ENCODE peak calls at places on chromosome 5, in five cellular contexts. J is cardiac muscle cell; O is CD8-positive, alpha-beta T cell; V is tibial artery; B is IMR-90. E is an unnamed sample. For H3K4me1 and H3K9me3, the result is how much of the 10 kb centered on the place peaks cover.

GRCh38 chr5:38069360-38069759 is 189.0 kb upstream of the EGFLAM start:
- DNase-seq in J (no peak), O (no peak), V (no peak), B (no peak), E (no peak)

GRCh38 chr5:148684528-148684927 is 30.2 kb upstream of the HTR4 start:
- DNase-seq in J (no peak), O (no peak), V (no peak), B (no peak), E (no peak)

GRCh38 chr5:102762095-102762534 is 7.0 kb downstream of the PAM start:
- DNase-seq in J (no peak), O (no peak), V (no peak), B (peak), E (no peak)

GRCh38 chr5:142769251-142769792 is 855 bp upstream of the ARHGAP26 start:
- DNase-seq in J (no peak), O (no peak), V (no peak), B (no peak), E (no peak)

GRCh38 chr5:151630088-151630487 is 39.0 kb upstream of the FAT2 start:
- DNase-seq in J (no peak), O (no peak), V (no peak), B (peak), E (no peak)

GRCh38 chr5:173572431-173573125 is 43.9 kb downstream of the BOD1 start:
- DNase-seq in J (no peak), O (no peak), V (no peak), B (no peak), E (no peak)

GRCh38 chr5:36965179-36965578 is 88.6 kb downstream of the NIPBL start:
- DNase-seq in J (no peak), O (no peak), V (no peak), B (no peak), E (no peak)

GRCh38 chr5:2335156-2335555 is 416.3 kb downstream of the IRX2 start:
- DNase-seq in J (no peak), O (no peak), V (no peak), B (no peak), E (peak)

GRCh38 chr5:35324201-35324600 is 93.9 kb upstream of the PRLR start:
- DNase-seq in J (no peak), O (no peak), V (no peak), B (no peak), E (no peak)

GRCh38 chr5:10702911-10703491 is 58.0 kb downstream of the DAP start:
- DNase-seq in J (no peak), O (no peak), V (no peak), B (peak), E (peak)

GRCh38 chr5:137730331-137730730 is 5.6 kb downstream of the KLHL3 start:
- DNase-seq in J (no peak), O (no peak), V (no peak), B (peak), E (no peak)

GRCh38 chr5:150146862-150147579 is 8.6 kb downstream of the PDGFRB start:
- DNase-seq in J (no peak), O (no peak), V (no peak), B (no peak), E (no peak)

GRCh38 chr5:150152636-150153462 is 2.8 kb downstream of the PDGFRB start:
- DNase-seq in J (no peak), O (no peak), V (no peak), B (peak), E (no peak)

GRCh38 chr5:150147580-150148407 is 7.9 kb downstream of the PDGFRB start:
- DNase-seq in J (no peak), O (no peak), V (peak), B (no peak), E (no peak)

GRCh38 chr5:150148408-150148927 is 7.2 kb downstream of the PDGFRB start:
- DNase-seq in J (no peak), O (no peak), V (no peak), B (peak), E (no peak)

DNA sequence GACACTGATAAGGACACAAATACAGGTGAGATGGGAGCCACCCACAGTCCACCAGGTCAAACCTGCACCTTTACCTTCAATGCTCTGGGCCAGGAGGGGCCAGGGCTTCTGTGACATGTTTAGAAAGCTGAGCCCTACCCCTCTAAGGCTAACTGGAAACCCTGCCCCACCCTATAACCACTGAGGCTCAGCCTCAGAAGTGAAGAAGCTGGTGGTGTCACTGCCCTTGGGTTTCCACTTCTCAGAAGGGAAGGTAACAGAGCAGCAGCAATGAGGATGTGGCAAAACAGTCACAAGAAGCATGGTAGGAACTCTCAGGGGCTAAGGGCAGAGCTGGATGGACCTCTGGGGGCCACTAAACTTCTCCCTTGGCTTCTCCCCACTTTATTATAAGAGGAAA is 6.0 kb downstream of the PDGFRB start:
- DNase-seq in J (no peak), O (no peak), V (no peak), B (no peak), E (no peak)
- H3K27ac ChIP-seq in J (no peak), O (no peak), V (peak), B (no peak), E (no peak)

DNA sequence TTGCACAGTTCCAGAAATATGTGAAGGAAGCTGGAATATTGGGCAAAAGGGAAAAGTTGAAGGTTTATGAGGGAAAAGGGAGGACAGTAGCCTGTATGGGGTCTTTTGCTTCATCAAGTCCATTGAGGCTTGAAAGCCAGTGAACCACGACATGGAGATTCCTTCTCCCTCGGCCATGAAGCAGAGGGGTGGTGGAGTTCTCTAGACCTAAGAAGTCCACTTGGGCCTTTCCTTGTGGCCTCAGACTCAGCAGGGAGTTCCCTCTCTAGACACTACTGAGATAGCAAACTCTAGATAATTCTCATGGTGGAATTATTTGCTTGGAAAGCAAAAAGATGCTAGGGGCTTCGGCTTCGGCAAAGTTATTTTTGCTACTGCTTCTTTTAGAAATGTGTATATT is 78.5 kb downstream of the FOXD1 start:
- DNase-seq in J (no peak), O (no peak), V (no peak), B (no peak), E (no peak)
- H3K4me1 ChIP-seq in J (under half), O (under half), V (under half), B (under half), E (half or more)

DNA sequence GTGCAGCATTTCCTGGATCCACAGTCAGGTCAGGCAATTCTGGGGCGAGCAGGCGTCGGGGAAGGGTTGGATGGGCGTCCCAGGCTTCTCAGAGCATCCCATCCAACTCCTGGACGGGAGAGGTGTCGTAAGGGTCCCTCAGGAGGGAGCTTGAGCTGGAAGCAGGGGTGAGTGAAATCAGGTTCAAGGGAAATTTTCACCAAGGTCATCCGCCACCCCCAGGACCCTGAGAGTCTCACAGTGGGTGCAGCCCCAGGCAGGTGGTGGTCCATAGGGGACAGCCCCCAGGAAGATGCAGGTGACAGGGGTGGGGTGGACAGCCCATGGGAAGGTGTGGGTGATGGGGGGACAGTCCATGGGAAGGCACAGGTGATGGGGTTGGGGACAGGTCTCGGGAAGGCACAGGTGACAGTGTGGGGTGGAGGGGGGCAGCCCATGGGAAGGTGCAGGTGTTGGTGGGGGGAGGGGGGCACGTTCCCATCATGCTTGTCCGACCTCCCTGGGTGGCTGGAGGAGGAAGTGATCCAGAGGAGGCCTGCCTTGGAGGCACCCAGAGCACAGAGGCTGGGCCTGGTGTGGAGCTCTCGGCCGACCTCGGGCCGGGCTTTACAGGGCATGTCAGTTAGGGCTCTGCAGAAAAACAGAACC is 48.9 kb downstream of the AHRR start:
- DNase-seq in J (no peak), O (peak), V (peak), B (no peak), E (no peak)
- H3K9me3 ChIP-seq in J (under half), O (under half), V (under half), B (under half), E (under half)

DNA sequence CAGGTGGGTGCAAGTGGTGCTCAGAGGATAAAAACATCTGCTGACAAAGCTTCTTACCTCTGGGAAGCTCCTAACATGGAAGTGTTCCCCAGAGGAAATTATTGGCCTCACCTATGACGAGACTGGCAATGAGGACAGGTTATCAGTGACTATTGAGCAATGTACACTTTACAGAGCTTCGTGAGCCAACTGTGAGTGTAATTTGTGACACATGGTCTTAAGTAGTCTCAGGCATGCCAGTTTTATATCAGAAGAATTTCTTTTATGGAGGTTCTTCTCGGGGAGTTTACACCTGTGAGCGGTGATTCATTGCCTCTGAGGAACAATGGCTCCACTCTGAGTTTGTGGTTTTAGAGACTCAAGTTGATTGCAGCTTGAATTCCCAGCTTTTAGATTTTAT is 11.3 kb downstream of the ANKDD1B start:
- DNase-seq in J (no peak), O (no peak), V (no peak), B (peak), E (no peak)
- H3K27ac ChIP-seq in J (no peak), O (no peak), V (no peak), B (no peak), E (peak)

GRCh38 chr5:33367396-33367795 is 73.4 kb upstream of the TARS1 start:
- DNase-seq in J (no peak), O (no peak), V (no peak), B (no peak), E (no peak)

GRCh38 chr5:33362915-33363314 is 77.8 kb upstream of the TARS1 start:
- DNase-seq in J (peak), O (no peak), V (peak), B (peak), E (no peak)

GRCh38 chr5:33363537-33363936 is 77.2 kb upstream of the TARS1 start:
- DNase-seq in J (no peak), O (no peak), V (no peak), B (no peak), E (no peak)

GRCh38 chr5:33361781-33362180 is 79.0 kb upstream of the TARS1 start:
- DNase-seq in J (peak), O (no peak), V (no peak), B (no peak), E (no peak)

GRCh38 chr5:33364406-33364805 is 76.4 kb upstream of the TARS1 start:
- DNase-seq in J (no peak), O (no peak), V (no peak), B (no peak), E (no peak)
- H3K4me1 ChIP-seq in J (under half), O (under half), V (under half), B (under half), E (under half)

GRCh38 chr5:180523629-180524466 is 29.7 kb downstream of the CNOT6 start:
- DNase-seq in J (peak), O (no peak), V (no peak), B (peak), E (no peak)

GRCh38 chr5:180532268-180532667 is 38.1 kb downstream of the CNOT6 start:
- DNase-seq in J (no peak), O (no peak), V (no peak), B (no peak), E (no peak)

GRCh38 chr5:180526265-180526664 is 32.1 kb downstream of the CNOT6 start:
- DNase-seq in J (peak), O (no peak), V (no peak), B (no peak), E (no peak)

GRCh38 chr5:180525363-180525762 is 31.2 kb downstream of the CNOT6 start:
- DNase-seq in J (no peak), O (no peak), V (no peak), B (no peak), E (no peak)

GRCh38 chr5:180527659-180528058 is 33.5 kb downstream of the CNOT6 start:
- DNase-seq in J (no peak), O (no peak), V (no peak), B (no peak), E (no peak)
- H3K9me3 ChIP-seq in J (under half), O (under half), V (under half), B (under half), E (under half)

GRCh38 chr5:157516016-157516415 is 56.0 kb downstream of the NIPAL4 start:
- DNase-seq in J (no peak), O (no peak), V (no peak), B (peak), E (no peak)
- H3K27ac ChIP-seq in J (no peak), O (no peak), V (peak), B (peak), E (no peak)

DNA sequence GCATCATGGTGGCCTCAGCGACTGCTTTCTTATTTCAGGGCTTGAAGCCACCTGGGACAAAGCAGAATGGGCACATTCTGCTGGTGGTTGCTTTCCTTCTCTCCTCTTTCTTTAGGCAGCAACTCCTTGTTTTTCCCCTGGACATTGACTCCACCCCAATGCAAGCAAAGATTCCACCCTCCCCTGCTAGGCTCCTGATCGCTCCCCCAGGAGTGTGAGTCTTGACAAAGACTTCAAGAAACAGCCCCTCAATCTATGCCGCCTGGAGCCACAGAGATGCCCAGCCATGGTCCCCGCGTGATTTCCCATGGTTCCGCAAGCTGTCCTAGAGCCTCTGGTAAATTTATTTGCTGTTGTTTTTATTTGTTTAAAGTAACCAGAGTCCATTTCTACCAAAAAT is 2.4 kb downstream of the KCNMB1 start:
- DNase-seq in J (no peak), O (no peak), V (no peak), B (no peak), E (no peak)
- H3K4me1 ChIP-seq in J (under half), O (under half), V (under half), B (under half), E (under half)

E was measured in RWPE2.